ENCODE peak calls at places on chromosomes 5 and 9, in eight cellular contexts. Q is MM.1S, I is GM23248, S is PC-3, W is SK-N-SH, K is neuronal stem cell, U is DND-41, N is IMR-90. X is an unnamed sample.

GRCh38 chr9:34588671-34589370 is 703 bp downstream of the CNTFR start:
- DNase-seq in U (no peak), W (peak; percentile 69), I (no peak), K (no peak), S (no peak), Q (no peak), N (no peak), X (no peak)

GRCh38 chr9:117094493-117094892 is 320.4 kb downstream of the ASTN2 start:
- DNase-seq in W (no peak), I (peak; percentile 9), S (no peak), Q (no peak), U (no peak), N (peak; percentile 33), K (no peak), X (no peak)

GRCh38 chr5:6322163-6322713 is 56.1 kb downstream of the MED10 start:
- DNase-seq in S (no peak), I (no peak), K (no peak), Q (no peak), N (no peak), U (no peak), W (no peak), X (no peak)

GRCh38 chr5:103808464-103809106 is 246.0 kb upstream of the NUDT12 start:
- DNase-seq in N (peak; percentile 50), W (peak; percentile 61), Q (peak; percentile 77), I (peak; percentile 31), U (peak; percentile 11), S (peak; percentile 85), K (peak; percentile 40), X (peak; percentile 40)

GRCh38 chr5:87020099-87020934 is 247.4 kb upstream of the RASA1 start:
- DNase-seq in N (peak; percentile 16), K (peak; percentile 11), W (no peak), I (peak; percentile 26), Q (peak; percentile 94), S (peak; percentile 73), U (peak; percentile 56), X (peak; percentile 13)

GRCh38 chr5:138179277-138179857 is 455 bp downstream of the KIF20A start:
- DNase-seq in U (peak; percentile 30), W (peak; percentile 11), K (peak; percentile 9), S (no peak), N (no peak), I (peak; percentile 55), Q (peak; percentile 9), X (peak; percentile 9)

GRCh38 chr9:84170521-84171141 is 169.9 kb downstream of the SLC28A3 start:
- DNase-seq in I (peak; percentile 97), N (peak; percentile 98), Q (no peak), S (peak; percentile 36), U (no peak), W (peak; percentile 46), K (no peak), X (peak; percentile 48)

GRCh38 chr5:180718810-180719453 is 20.9 kb downstream of the OR2Y1 start:
- DNase-seq in N (peak; percentile 31), S (peak; percentile 86), I (peak; percentile 54), Q (peak; percentile 74), W (peak; percentile 16), U (peak; percentile 69), K (peak; percentile 24), X (peak; percentile 16)

GRCh38 chr9:122370869-122371467 is at the start of gene PTGS1:
- DNase-seq in S (no peak), I (peak; percentile 67), K (no peak), U (no peak), N (peak; percentile 38), Q (peak; percentile 56), W (peak; percentile 79), X (no peak)

GRCh38 chr5:13580058-13580457 is 364.4 kb downstream of the DNAH5 start:
- DNase-seq in K (no peak), W (no peak), I (no peak), Q (no peak), N (no peak), S (no peak), U (no peak), X (no peak)

GRCh38 chr5:125719681-125720676 is 703.2 kb upstream of the GRAMD2B start:
- DNase-seq in K (peak; percentile 51), Q (no peak), N (peak; percentile 18), W (no peak), I (no peak), U (no peak), S (no peak), X (peak; percentile 48)

GRCh38 chr9:129964901-129965734 is 77.9 kb downstream of the FNBP1 start:
- DNase-seq in S (peak; percentile 54), K (peak; percentile 26), N (peak; percentile 93), I (peak; percentile 85), Q (no peak), U (no peak), W (no peak), X (no peak)

GRCh38 chr9:114035221-114035844 is 42.8 kb downstream of the AMBP start:
- DNase-seq in N (no peak), I (no peak), Q (no peak), K (no peak), S (no peak), U (no peak), W (no peak), X (no peak)

DNA sequence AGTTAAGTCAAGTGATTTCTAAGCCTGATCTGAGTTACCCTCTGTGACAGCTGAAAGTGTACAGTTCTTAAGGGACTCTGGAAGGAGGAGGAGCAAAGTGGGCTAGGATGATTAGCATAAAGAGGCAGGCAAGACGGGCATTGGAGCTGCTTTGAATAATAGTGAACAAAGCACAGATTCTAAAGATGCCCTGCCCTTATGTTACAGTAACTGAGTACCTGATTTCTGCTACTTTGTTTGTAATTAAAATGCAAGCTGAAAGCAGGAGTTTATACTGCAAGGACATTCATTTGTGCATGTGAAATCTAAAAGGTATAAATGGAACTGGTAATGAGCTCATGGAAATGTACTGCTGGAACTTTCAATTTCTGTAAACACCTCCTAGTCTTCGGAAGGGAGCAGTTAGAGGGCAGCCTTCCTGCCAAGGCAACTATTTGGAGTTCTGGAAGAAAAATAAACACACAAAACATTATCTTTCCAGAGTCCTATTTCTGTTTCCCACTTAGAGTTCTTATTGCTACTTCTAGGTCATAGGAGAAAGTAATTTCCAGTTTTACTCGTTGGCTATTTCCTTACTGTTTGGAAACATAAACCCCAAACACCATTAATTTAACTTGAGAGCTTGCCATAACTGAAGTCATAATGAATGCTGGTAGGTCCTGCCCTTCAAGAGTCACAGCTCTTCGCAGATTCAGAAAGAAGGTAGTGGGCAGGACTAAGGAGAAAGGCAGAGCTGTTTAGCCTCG is at the start of gene RANBP3L:
- DNase-seq in S (peak; percentile 36), U (no peak), I (peak; percentile 44), W (no peak), Q (peak; percentile 78), K (peak; percentile 11), N (peak; percentile 56), X (peak; percentile 22)
- H3K9ac ChIP-seq in S (no peak within 1 kb of the TSS), U (no peak within 1 kb of the TSS), I (peak within 1 kb of the TSS; percentile 2), W (no peak within 1 kb of the TSS), Q (no peak within 1 kb of the TSS), K (no peak within 1 kb of the TSS), N (no peak within 1 kb of the TSS), X (no peak within 1 kb of the TSS)

DNA sequence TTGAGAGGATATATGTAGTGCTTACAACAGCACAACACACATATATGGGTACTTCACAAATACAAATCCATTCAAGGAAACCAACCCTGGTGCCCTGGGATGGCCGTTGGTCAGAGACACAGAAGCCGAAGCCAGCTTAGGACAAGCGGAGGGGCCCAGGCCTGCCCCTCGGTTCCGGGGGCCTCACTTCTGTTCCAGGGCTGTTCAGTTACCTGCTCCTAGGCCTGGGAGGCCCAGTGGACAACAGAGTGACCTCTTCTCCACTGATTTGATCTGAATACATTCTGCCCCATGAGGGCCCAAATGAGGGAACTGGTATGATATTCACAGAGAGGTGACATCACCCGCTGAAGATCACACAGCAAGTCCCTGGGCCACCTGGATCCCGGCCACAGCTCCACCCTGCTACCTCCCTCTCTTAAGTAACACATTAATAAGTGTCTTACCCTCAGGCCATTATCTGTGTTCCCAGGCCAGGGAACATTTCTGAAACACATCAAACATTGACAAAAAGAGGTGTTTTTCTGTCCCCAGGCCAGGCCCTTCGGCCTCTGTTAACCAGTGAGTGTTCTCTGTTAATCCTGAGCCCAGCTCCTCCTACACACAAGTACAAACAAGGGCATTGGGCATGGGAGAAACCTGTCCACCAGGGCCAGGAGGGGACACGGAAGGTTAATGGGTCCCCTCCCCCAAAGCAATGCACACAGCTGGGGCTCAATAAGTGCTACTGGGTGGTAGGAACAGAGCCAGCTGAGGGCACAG is 4.5 kb upstream of the GRHPR start:
- DNase-seq in W (no peak), Q (no peak), N (no peak), S (peak; percentile 32), U (no peak), K (no peak), I (no peak), X (no peak)
- H3K4me2 ChIP-seq in W (no peak overlapping the region), Q (no peak overlapping the region), N (no peak overlapping the region), S (no peak overlapping the region), U (no peak overlapping the region), K (no peak overlapping the region), I (no peak overlapping the region), X (no peak overlapping the region)

DNA sequence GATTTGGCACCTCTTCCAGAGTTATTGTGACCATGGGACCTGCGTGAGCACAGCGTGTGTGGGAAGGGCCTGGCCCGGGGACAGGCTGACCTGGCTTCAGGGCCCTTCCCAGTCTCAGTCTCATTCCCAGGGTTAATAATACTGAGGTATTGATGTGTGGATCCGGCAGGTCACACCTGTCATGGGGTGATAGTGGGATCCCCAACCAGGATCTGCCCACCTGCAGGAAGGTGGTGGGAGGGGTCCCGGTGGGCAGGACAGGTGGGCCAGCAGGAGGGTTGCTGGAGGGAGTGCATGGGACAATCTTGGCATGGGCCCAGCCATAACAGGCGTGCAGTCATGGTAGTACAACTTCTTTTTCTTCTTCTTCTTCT is 55.4 kb downstream of the COL15A1 start:
- DNase-seq in N (no peak), Q (no peak), W (no peak), S (no peak), I (no peak), K (no peak), U (no peak), X (no peak)
- H3K9ac ChIP-seq in N (no peak overlapping the region), Q (no peak overlapping the region), W (no peak overlapping the region), S (no peak overlapping the region), I (no peak overlapping the region), K (no peak overlapping the region), U (no peak overlapping the region), X (no peak overlapping the region)

GRCh38 chr9:12819436-12820185 is 44.8 kb downstream of the LURAP1L start:
- DNase-seq in K (no peak), Q (peak; percentile 23), N (no peak), U (no peak), I (peak; percentile 34), S (peak; percentile 49), W (no peak), X (no peak)

GRCh38 chr9:12816656-12817101 is 41.9 kb downstream of the LURAP1L start:
- DNase-seq in K (no peak), N (no peak), W (no peak), U (no peak), Q (no peak), I (no peak), S (peak; percentile 32), X (no peak)

GRCh38 chr9:12818431-12819000 is 43.7 kb downstream of the LURAP1L start:
- DNase-seq in I (peak; percentile 62), W (no peak), N (peak; percentile 34), S (peak; percentile 48), Q (no peak), U (no peak), K (no peak), X (no peak)

GRCh38 chr9:12815895-12816294 is 41.1 kb downstream of the LURAP1L start:
- DNase-seq in Q (no peak), N (peak; percentile 74), U (no peak), S (peak; percentile 58), W (no peak), K (no peak), I (peak; percentile 31), X (no peak)

DNA sequence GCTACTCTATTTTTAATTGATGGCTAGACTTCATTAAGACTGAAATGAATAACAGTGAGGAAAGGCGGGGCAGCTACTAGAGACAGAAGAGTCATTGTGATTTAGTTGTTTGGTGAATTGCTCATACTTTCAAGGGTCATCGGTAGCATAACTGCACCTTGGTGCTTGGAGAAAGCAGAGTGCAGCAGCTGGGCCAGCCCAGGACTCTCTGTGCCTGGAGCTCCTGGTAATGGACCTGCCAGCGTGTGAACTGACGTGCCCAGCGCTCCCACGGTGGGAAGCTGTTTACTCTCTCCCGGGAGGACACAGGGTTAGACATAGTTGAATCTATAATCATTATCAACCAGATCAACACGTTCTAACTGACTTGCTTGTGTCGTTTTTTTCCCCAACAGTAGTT is 42.9 kb downstream of the LURAP1L start:
- DNase-seq in I (peak; percentile 32), N (peak; percentile 55), W (no peak), S (peak; percentile 88), Q (no peak), U (no peak), K (no peak), X (peak; percentile 99)
- H3K4me2 ChIP-seq in I (no peak overlapping the region), N (no peak overlapping the region), W (no peak overlapping the region), S (peak overlapping the region; percentile 59), Q (no peak overlapping the region), U (no peak overlapping the region), K (no peak overlapping the region), X (peak overlapping the region; percentile 43)